ENCODE peak calls at places on chromosomes 4 and X, in four cellular contexts. One of them, this sample, is unnamed.

GRCh38 chrX:19585370-19586082 is 70.2 kb upstream of the MAP3K15 start:
- DNase-seq in K562: no peak
- DNase-seq in WTC11: no peak
- DNase-seq in HepG2: no peak
- DNase-seq in this sample: no peak

GRCh38 chr4:101197350-101197749 is 150.0 kb downstream of the PPP3CA start:
- DNase-seq in K562: no peak
- DNase-seq in WTC11: no peak
- DNase-seq in HepG2: peak
- DNase-seq in this sample: no peak

GRCh38 chr4:87141428-87141827 is 79.0 kb downstream of the KLHL8 start:
- DNase-seq in WTC11: no peak
- DNase-seq in K562: no peak
- DNase-seq in HepG2: no peak
- DNase-seq in this sample: no peak

GRCh38 chr4:70765368-70765767 is 43.6 kb downstream of the RUFY3 start:
- DNase-seq in WTC11: no peak
- DNase-seq in HepG2: no peak
- DNase-seq in K562: no peak
- DNase-seq in this sample: no peak

GRCh38 chrX:52346462-52347165 is 22.2 kb upstream of the XAGE2 start:
- DNase-seq in K562: no peak
- DNase-seq in WTC11: no peak
- DNase-seq in HepG2: no peak
- DNase-seq in this sample: no peak

GRCh38 chr4:139619644-139620043 is 46.0 kb upstream of the MGST2 start:
- DNase-seq in WTC11: no peak
- DNase-seq in HepG2: peak
- DNase-seq in K562: no peak
- DNase-seq in this sample: no peak

GRCh38 chrX:87397103-87397886 is 120.3 kb upstream of the KLHL4 start:
- DNase-seq in WTC11: no peak
- DNase-seq in HepG2: no peak
- DNase-seq in K562: no peak
- DNase-seq in this sample: no peak

GRCh38 chr4:81165853-81166430 is 49.1 kb downstream of the PRKG2 start:
- DNase-seq in WTC11: no peak
- DNase-seq in HepG2: no peak
- DNase-seq in K562: no peak
- DNase-seq in this sample: no peak

GRCh38 chr4:67680568-67681222 is 20.3 kb downstream of the UBA6 start:
- DNase-seq in HepG2: peak
- DNase-seq in WTC11: no peak
- DNase-seq in K562: no peak
- DNase-seq in this sample: no peak

GRCh38 chr4:1210971-1211370 is 38.0 kb downstream of the CTBP1 start:
- DNase-seq in WTC11: no peak
- DNase-seq in K562: no peak
- DNase-seq in HepG2: no peak
- DNase-seq in this sample: no peak

GRCh38 chr4:47835489-47835888 is 2.4 kb downstream of the CORIN start:
- DNase-seq in HepG2: no peak
- DNase-seq in K562: no peak
- DNase-seq in WTC11: no peak
- DNase-seq in this sample: no peak

GRCh38 chr4:20137176-20137575 is 114.5 kb upstream of the SLIT2 start:
- DNase-seq in WTC11: no peak
- DNase-seq in HepG2: no peak
- DNase-seq in K562: no peak
- DNase-seq in this sample: no peak

GRCh38 chrX:101417981-101418841 is 10.2 kb downstream of the HNRNPH2 start:
- DNase-seq in HepG2: no peak
- DNase-seq in WTC11: peak
- DNase-seq in K562: no peak
- DNase-seq in this sample: no peak

GRCh38 chr4:84366111-84366510 is 133.0 kb downstream of the NKX6-1 start:
- DNase-seq in HepG2: no peak
- DNase-seq in WTC11: no peak
- DNase-seq in K562: no peak
- DNase-seq in this sample: no peak

GRCh38 chr4:1241936-1242505 is 6.9 kb downstream of the CTBP1 start:
- DNase-seq in HepG2: no peak
- DNase-seq in K562: no peak
- DNase-seq in WTC11: peak
- DNase-seq in this sample: no peak

GRCh38 chr4:24967346-24967745 is 54.5 kb upstream of the CCDC149 start:
- DNase-seq in K562: no peak
- DNase-seq in HepG2: no peak
- DNase-seq in WTC11: no peak
- DNase-seq in this sample: no peak

GRCh38 chrX:96621811-96622210 is 62.8 kb upstream of the DIAPH2 start:
- DNase-seq in WTC11: no peak
- DNase-seq in K562: no peak
- DNase-seq in HepG2: no peak
- DNase-seq in this sample: no peak

GRCh38 chr4:56637791-56638190 is 43.3 kb downstream of the HOPX start:
- DNase-seq in HepG2: no peak
- DNase-seq in WTC11: no peak
- DNase-seq in K562: no peak
- DNase-seq in this sample: no peak

GRCh38 chr4:150063128-150063527 is 15.1 kb upstream of the DCLK2 start:
- DNase-seq in K562: no peak
- DNase-seq in WTC11: no peak
- DNase-seq in HepG2: no peak
- DNase-seq in this sample: no peak

GRCh38 chr4:145132521-145133098 is 34.5 kb downstream of the ABCE1 start:
- DNase-seq in HepG2: no peak
- DNase-seq in K562: no peak
- DNase-seq in WTC11: no peak
- DNase-seq in this sample: peak

GRCh38 chr4:31362756-31363155 is 642.6 kb downstream of the PCDH7 start:
- DNase-seq in WTC11: no peak
- DNase-seq in K562: no peak
- DNase-seq in HepG2: no peak
- DNase-seq in this sample: no peak

GRCh38 chrX:103155201-103155600 is 59.7 kb upstream of the BEX4 start:
- DNase-seq in K562: no peak
- DNase-seq in WTC11: no peak
- DNase-seq in HepG2: no peak
- DNase-seq in this sample: no peak

GRCh38 chrX:123324628-123325027 is 140.6 kb downstream of the GRIA3 start:
- DNase-seq in WTC11: no peak
- DNase-seq in HepG2: no peak
- DNase-seq in K562: no peak
- DNase-seq in this sample: no peak

GRCh38 chr4:152342293-152342692 is 193.6 kb downstream of the FBXW7 start:
- DNase-seq in HepG2: peak
- DNase-seq in WTC11: no peak
- DNase-seq in K562: no peak
- DNase-seq in this sample: no peak

GRCh38 chr4:29861307-29861706 is 858.9 kb upstream of the PCDH7 start:
- DNase-seq in HepG2: no peak
- DNase-seq in K562: no peak
- DNase-seq in WTC11: no peak
- DNase-seq in this sample: no peak

GRCh38 chr4:2923141-2923551 is 40.1 kb downstream of the NOP14 start:
- DNase-seq in HepG2: no peak
- DNase-seq in K562: no peak
- DNase-seq in WTC11: no peak
- DNase-seq in this sample: no peak

GRCh38 chr4:150149381-150149780 is 71.1 kb downstream of the DCLK2 start:
- DNase-seq in K562: no peak
- DNase-seq in HepG2: no peak
- DNase-seq in WTC11: no peak
- DNase-seq in this sample: no peak

DNA sequence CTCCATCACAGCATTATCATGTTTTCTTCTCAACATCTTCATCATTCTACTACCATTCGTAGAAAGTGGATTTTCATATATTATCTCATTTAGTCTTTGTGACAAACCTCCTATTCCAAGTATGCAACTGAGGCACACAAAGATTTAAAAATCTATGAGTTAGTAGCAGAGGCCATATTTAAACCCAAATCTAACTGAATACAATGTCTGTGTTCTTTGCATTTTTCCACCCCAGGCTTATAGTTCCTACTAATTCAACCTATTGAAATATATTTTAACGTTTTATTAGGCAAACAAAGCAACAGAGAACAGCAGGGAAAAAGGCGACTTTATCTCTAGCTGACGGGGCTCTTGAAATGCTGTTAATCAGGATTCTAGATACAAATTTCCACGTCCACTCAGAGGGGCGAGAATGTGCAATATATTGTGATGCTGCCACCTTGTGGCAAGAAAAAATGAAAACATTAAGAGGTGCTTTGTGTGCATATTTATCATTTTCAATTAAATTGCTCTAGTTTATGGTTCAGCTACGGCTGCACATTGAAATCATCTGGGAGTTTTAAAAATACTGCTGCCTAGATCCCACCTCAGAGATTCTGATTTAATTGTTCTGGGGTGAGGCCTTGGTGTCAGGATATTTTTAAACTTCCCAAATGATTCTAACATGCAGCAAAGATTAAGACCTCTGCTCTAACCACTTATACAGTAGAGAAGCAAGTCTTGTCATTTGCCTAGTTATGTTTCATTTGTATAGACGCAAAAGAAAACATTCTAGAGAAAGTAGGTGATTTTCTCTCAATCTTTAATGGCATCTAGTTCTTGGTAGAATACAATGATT is 315.9 kb downstream of the MAPK10 start:
- DNase-seq in WTC11: no peak
- DNase-seq in K562: peak
- DNase-seq in HepG2: peak
- DNase-seq in this sample: no peak
- TF ChIP-seq ETV6 in WTC11: no peak
- TF ChIP-seq ETV6 in K562: no peak
- TF ChIP-seq ETV6 in HepG2: no peak
- TF ChIP-seq ETV6 in this sample: no peak

DNA sequence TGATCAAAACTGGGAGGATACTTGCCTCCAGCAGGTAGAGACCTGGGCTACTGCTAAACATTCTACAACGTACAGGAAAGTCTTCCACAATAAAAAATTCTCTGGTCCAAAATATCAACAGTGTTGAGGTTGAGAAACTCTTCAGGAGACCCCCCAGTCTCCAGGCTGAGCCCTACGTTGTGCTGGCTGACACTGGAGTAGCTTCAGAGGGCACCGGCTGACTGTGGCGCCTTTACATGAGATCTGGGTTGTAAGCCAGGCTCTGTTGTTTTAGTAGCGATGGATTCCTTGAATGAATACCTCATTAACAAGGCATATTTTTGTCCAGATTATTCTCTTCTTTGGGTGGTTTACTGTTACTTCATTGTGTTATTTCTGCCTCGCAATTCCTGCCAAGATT is 1476.3 kb upstream of the TENM3 start:
- DNase-seq in HepG2: no peak
- DNase-seq in WTC11: no peak
- DNase-seq in K562: no peak
- DNase-seq in this sample: no peak
- TF ChIP-seq ETV6 in HepG2: no peak
- TF ChIP-seq ETV6 in WTC11: no peak
- TF ChIP-seq ETV6 in K562: no peak
- TF ChIP-seq ETV6 in this sample: no peak

GRCh38 chr4:52712172-52712990 is 38.8 kb downstream of the ERVMER34-1 start:
- DNase-seq in K562: peak
- DNase-seq in WTC11: peak
- DNase-seq in HepG2: peak
- DNase-seq in this sample: peak

GRCh38 chr4:52714597-52715254 is 36.5 kb downstream of the ERVMER34-1 start:
- DNase-seq in K562: no peak
- DNase-seq in WTC11: no peak
- DNase-seq in HepG2: no peak
- DNase-seq in this sample: no peak

GRCh38 chr4:52712991-52713275 is 38.3 kb downstream of the ERVMER34-1 start:
- DNase-seq in K562: peak
- DNase-seq in HepG2: no peak
- DNase-seq in WTC11: no peak
- DNase-seq in this sample: no peak

GRCh38 chr4:52711834-52712171 is 39.4 kb downstream of the ERVMER34-1 start:
- DNase-seq in K562: no peak
- DNase-seq in HepG2: no peak
- DNase-seq in WTC11: no peak
- DNase-seq in this sample: no peak

DNA sequence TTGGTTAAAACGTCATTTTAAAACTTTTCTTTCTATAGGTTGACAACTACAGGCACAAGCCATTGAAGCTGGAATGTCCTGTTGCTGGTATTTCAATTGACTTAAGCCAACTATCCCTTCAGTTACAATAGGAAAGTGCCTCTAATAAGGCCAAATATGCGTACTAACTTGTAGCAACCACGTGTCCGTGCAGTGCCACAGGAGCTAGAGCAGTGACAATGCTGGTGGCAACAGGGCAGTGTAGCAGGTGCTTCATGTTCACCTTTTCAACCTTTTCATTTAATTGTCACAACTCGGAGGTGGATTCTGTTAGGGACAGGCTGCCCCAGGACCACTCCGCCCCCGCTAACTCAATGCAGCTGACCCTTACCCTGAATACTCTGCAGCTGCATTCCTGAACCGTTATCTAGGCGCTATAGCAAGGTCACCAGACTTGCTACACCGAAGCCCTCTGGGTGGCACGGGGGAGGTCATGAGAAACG is 37.7 kb downstream of the ERVMER34-1 start:
- DNase-seq in HepG2: peak
- DNase-seq in K562: no peak
- DNase-seq in WTC11: no peak
- DNase-seq in this sample: no peak
- TF ChIP-seq ETV6 in HepG2: no peak
- TF ChIP-seq ETV6 in K562: no peak
- TF ChIP-seq ETV6 in WTC11: no peak
- TF ChIP-seq ETV6 in this sample: no peak

GRCh38 chr4:48958582-48958981 is 27.5 kb upstream of the CWH43 start:
- DNase-seq in WTC11: no peak
- DNase-seq in K562: no peak
- DNase-seq in HepG2: no peak
- DNase-seq in this sample: no peak

GRCh38 chr4:48963042-48963679 is 22.9 kb upstream of the CWH43 start:
- DNase-seq in WTC11: peak
- DNase-seq in HepG2: peak
- DNase-seq in K562: peak
- DNase-seq in this sample: peak

GRCh38 chr4:48967101-48967500 is 19.0 kb upstream of the CWH43 start:
- DNase-seq in HepG2: no peak
- DNase-seq in WTC11: no peak
- DNase-seq in K562: no peak
- DNase-seq in this sample: no peak

GRCh38 chr4:48962636-48963035 is 23.4 kb upstream of the CWH43 start:
- DNase-seq in WTC11: no peak
- DNase-seq in K562: no peak
- DNase-seq in HepG2: no peak
- DNase-seq in this sample: no peak

GRCh38 chr4:48960988-48961635 is 25.0 kb upstream of the CWH43 start:
- DNase-seq in WTC11: no peak
- DNase-seq in K562: no peak
- DNase-seq in HepG2: no peak
- DNase-seq in this sample: no peak
- TF ChIP-seq ETV6 in WTC11: no peak
- TF ChIP-seq ETV6 in K562: no peak
- TF ChIP-seq ETV6 in HepG2: no peak
- TF ChIP-seq ETV6 in this sample: no peak

GRCh38 chr4:181541396-181541795 is 701.8 kb upstream of the TENM3 start:
- DNase-seq in HepG2: no peak
- DNase-seq in K562: no peak
- DNase-seq in WTC11: no peak
- DNase-seq in this sample: no peak
- TF ChIP-seq ETV6 in HepG2: no peak
- TF ChIP-seq ETV6 in K562: no peak
- TF ChIP-seq ETV6 in WTC11: no peak
- TF ChIP-seq ETV6 in this sample: no peak

This sample was measured in GM12878.